ENCODE peak calls at places on chromosome 17, in four cellular contexts. F, U, N and H are unnamed samples.

GRCh38 chr17:49687878-49688491 is 10.1 kb upstream of the SPOP start:
- DNase-seq in F (no peak), U (no peak), N (peak), H (peak)

GRCh38 chr17:76993636-76994035 is 125.4 kb downstream of the MGAT5B start:
- DNase-seq in F (no peak), U (no peak), N (no peak), H (no peak)

GRCh38 chr17:64091116-64091515 is 38.8 kb downstream of the ERN1 start:
- DNase-seq in F (no peak), U (no peak), N (no peak), H (no peak)

GRCh38 chr17:20273741-20274500 is 193.4 kb downstream of the LGALS9B start:
- DNase-seq in F (no peak), U (no peak), N (no peak), H (no peak)

GRCh38 chr17:43932923-43933322 is 9.4 kb downstream of the PPY start:
- DNase-seq in F (no peak), U (no peak), N (no peak), H (no peak)

GRCh38 chr17:77186141-77186604 is 45.4 kb downstream of the SEC14L1 start:
- DNase-seq in F (no peak), U (no peak), N (no peak), H (no peak)

GRCh38 chr17:41263212-41263611 is 2.0 kb upstream of the KRTAP9-6 start:
- DNase-seq in F (no peak), U (no peak), N (no peak), H (no peak)

GRCh38 chr17:19258371-19258770 is 21.2 kb downstream of the EPN2 start:
- DNase-seq in F (no peak), U (no peak), N (no peak), H (no peak)

GRCh38 chr17:73555199-73555810 is 88.9 kb downstream of the SDK2 start:
- DNase-seq in F (no peak), U (no peak), N (no peak), H (no peak)

GRCh38 chr17:77419547-77420475 is 279.0 kb downstream of the SEC14L1 start:
- DNase-seq in F (no peak), U (no peak), N (no peak), H (no peak)

GRCh38 chr17:41421116-41421515 is 3.3 kb downstream of the KRT37 start:
- DNase-seq in F (no peak), U (no peak), N (no peak), H (no peak)

GRCh38 chr17:79429864-79430494 is 180.9 kb downstream of the RBFOX3 start:
- DNase-seq in F (no peak), U (no peak), N (no peak), H (no peak)

GRCh38 chr17:6755731-6756184 is at the start of gene XAF1:
- DNase-seq in F (peak), U (peak), N (no peak), H (no peak)

GRCh38 chr17:37089998-37090397 is 141.2 kb downstream of the AATF start:
- DNase-seq in F (no peak), U (no peak), N (no peak), H (peak)

GRCh38 chr17:57463103-57463885 is 207.0 kb downstream of the MSI2 start:
- DNase-seq in F (no peak), U (no peak), N (no peak), H (no peak)

GRCh38 chr17:2875608-2876007 is 79.4 kb downstream of the RAP1GAP2 start:
- DNase-seq in F (no peak), U (no peak), N (no peak), H (no peak)

GRCh38 chr17:57636985-57637667 is 108.0 kb downstream of the CCDC182 start:
- DNase-seq in F (no peak), U (no peak), N (no peak), H (no peak)

GRCh38 chr17:28946239-28946638 is 5.1 kb downstream of the PHF12 start:
- DNase-seq in F (no peak), U (no peak), N (no peak), H (peak)

GRCh38 chr17:8338806-8339205 is 834 bp upstream of the ODF4 start:
- DNase-seq in F (no peak), U (no peak), N (no peak), H (no peak)

GRCh38 chr17:38550661-38551060 is 55.1 kb downstream of the SRCIN1 start:
- DNase-seq in F (no peak), U (peak), N (no peak), H (no peak)

GRCh38 chr17:7837375-7838290 is 3.6 kb downstream of the KDM6B start:
- DNase-seq in F (no peak), U (no peak), N (no peak), H (no peak)

GRCh38 chr17:68709995-68710780 is 109.0 kb upstream of the FAM20A start:
- DNase-seq in F (no peak), U (peak), N (no peak), H (no peak)

GRCh38 chr17:65756760-65757159 is 195.3 kb upstream of the AXIN2 start:
- DNase-seq in F (no peak), U (no peak), N (no peak), H (no peak)

GRCh38 chr17:79657036-79657435 is 46.2 kb upstream of the RBFOX3 start:
- DNase-seq in F (no peak), U (no peak), N (no peak), H (no peak)

GRCh38 chr17:35241520-35241919 is 1.4 kb upstream of the SLFN5 start:
- DNase-seq in F (no peak), U (no peak), N (no peak), H (no peak)

GRCh38 chr17:19958023-19958422 is 19.6 kb downstream of the AKAP10 start:
- DNase-seq in F (no peak), U (peak), N (no peak), H (peak)

GRCh38 chr17:42623732-42624596 is 14.5 kb downstream of the TUBG1 start:
- DNase-seq in F (no peak), U (no peak), N (no peak), H (peak)

GRCh38 chr17:2405247-2405926 is 4.5 kb upstream of the MNT start:
- DNase-seq in F (no peak), U (no peak), N (peak), H (no peak)

GRCh38 chr17:82325286-82326180 is 8.0 kb downstream of the SECTM1 start:
- DNase-seq in F (no peak), U (no peak), N (no peak), H (no peak)